ENCODE peak calls at places on chromosomes 7 and 10, in seven cellular contexts. K, U, S, M, Z, L and R are unnamed samples.

GRCh38 chr7:117247809-117248208 is 75.0 kb downstream of the WNT2 start:
- DNase-seq in S (no peak), K (no peak), M (no peak), U (no peak), Z (no peak), L (no peak), R (no peak)

GRCh38 chr10:79385804-79386531 is 38.7 kb downstream of the PPIF start:
- DNase-seq in K (no peak), L (peak), M (no peak), Z (no peak), S (no peak), U (no peak), R (peak)

GRCh38 chr10:133030791-133031190 is 56.9 kb upstream of the ADGRA1 start:
- DNase-seq in Z (no peak), M (no peak), K (no peak), U (no peak), S (no peak), L (no peak), R (no peak)

GRCh38 chr10:46236941-46237681 is 49.7 kb upstream of the ANTXRL start:
- DNase-seq in U (no peak), L (no peak), Z (no peak), K (no peak), M (no peak), S (no peak), R (no peak)

GRCh38 chr7:40882071-40882658 is 747.4 kb downstream of the SUGCT start:
- DNase-seq in K (no peak), Z (no peak), M (no peak), L (no peak), S (no peak), U (no peak), R (no peak)

GRCh38 chr7:37045786-37046185 is 321.5 kb upstream of the AOAH start:
- DNase-seq in M (no peak), Z (no peak), K (no peak), U (no peak), L (no peak), S (no peak), R (no peak)

GRCh38 chr10:4034907-4035581 is 250.0 kb upstream of the KLF6 start:
- DNase-seq in U (peak), Z (no peak), S (no peak), M (peak), K (no peak), L (no peak), R (no peak)

GRCh38 chr7:134174797-134175261 is 47.7 kb downstream of the LRGUK start:
- DNase-seq in M (peak), L (no peak), U (peak), Z (no peak), S (peak), K (peak), R (no peak)

GRCh38 chr7:41885078-41885477 is 182.2 kb upstream of the INHBA start:
- DNase-seq in L (no peak), U (no peak), S (no peak), K (no peak), Z (no peak), M (peak), R (no peak)

GRCh38 chr7:925601-926000 is 28.9 kb downstream of the ADAP1 start:
- DNase-seq in Z (no peak), M (no peak), K (no peak), S (no peak), L (no peak), U (no peak), R (peak)

GRCh38 chr7:673681-674453 is 52.6 kb upstream of the DNAAF5 start:
- DNase-seq in M (no peak), L (no peak), U (no peak), Z (no peak), K (no peak), S (no peak), R (no peak)

GRCh38 chr10:13712799-13713581 is 126.2 kb downstream of the PRPF18 start:
- DNase-seq in M (peak), L (no peak), U (peak), K (peak), Z (no peak), S (peak), R (no peak)

GRCh38 chr10:42488416-42488815 is 150.0 kb downstream of the ZNF33B start:
- DNase-seq in L (no peak), S (no peak), Z (no peak), U (peak), M (peak), K (no peak), R (no peak)